ENCODE peak calls at places on chromosomes 13 and 19, in ten cellular contexts. R, Z, U, M, N, W, I, P, T and A are unnamed samples.

GRCh38 chr19:41111296-41111695 is 2.9 kb upstream of the CYP2F1 start:
- DNase-seq in N (no peak), W (no peak), U (no peak), P (no peak), I (no peak), M (no peak), R (no peak), T (no peak), Z (no peak), A (no peak)

GRCh38 chr13:49411353-49411752 is 32.5 kb downstream of the CAB39L start:
- DNase-seq in N (no peak), T (no peak), R (no peak), P (no peak), U (no peak), W (no peak), Z (no peak), I (no peak), M (no peak), A (no peak)

GRCh38 chr19:12782424-12783225 is 7.3 kb upstream of the HOOK2 start:
- DNase-seq in R (peak), M (peak), P (no peak), W (peak), T (peak), Z (no peak), U (peak), N (peak), I (peak), A (peak)

GRCh38 chr13:111021270-111021669 is 93.8 kb upstream of the ARHGEF7 start:
- DNase-seq in N (no peak), M (no peak), T (no peak), Z (no peak), U (no peak), I (no peak), R (no peak), P (no peak), W (no peak), A (no peak)

GRCh38 chr19:9917322-9917721 is 19.0 kb downstream of the OLFM2 start:
- DNase-seq in I (peak), U (no peak), N (peak), P (no peak), T (no peak), R (no peak), W (peak), M (no peak), Z (no peak), A (no peak)

GRCh38 chr19:3513198-3514140 is 7.4 kb downstream of the FZR1 start:
- DNase-seq in N (no peak), U (no peak), R (no peak), P (no peak), W (no peak), T (peak), M (no peak), Z (no peak), I (peak), A (no peak)

GRCh38 chr13:36282818-36283432 is 14.7 kb downstream of the CCDC169 start:
- DNase-seq in P (no peak), N (no peak), I (no peak), W (peak), R (no peak), T (no peak), Z (no peak), M (no peak), U (no peak), A (no peak)

GRCh38 chr13:101751488-101751887 is 299.0 kb downstream of the ITGBL1 start:
- DNase-seq in M (no peak), I (no peak), T (no peak), Z (peak), U (no peak), P (peak), N (no peak), W (peak), R (no peak), A (no peak)

GRCh38 chr19:42362891-42363440 is 27.1 kb downstream of the CNFN start:
- DNase-seq in M (no peak), R (no peak), Z (no peak), U (no peak), W (no peak), T (no peak), P (no peak), I (no peak), N (no peak), A (no peak)

GRCh38 chr13:41122838-41123237 is 9.8 kb downstream of the KBTBD6 start:
- DNase-seq in N (no peak), W (no peak), I (no peak), U (no peak), R (no peak), M (no peak), P (no peak), T (no peak), Z (no peak), A (no peak)

GRCh38 chr13:41117859-41118258 is 14.7 kb downstream of the KBTBD6 start:
- DNase-seq in Z (no peak), P (no peak), R (no peak), N (no peak), I (no peak), M (no peak), W (no peak), U (no peak), T (no peak), A (no peak)
- TF ChIP-seq CTCF in Z (no peak), P (no peak), R (no peak), N (no peak), I (no peak), M (no peak), W (no peak), U (no peak), T (no peak), A (no peak)

GRCh38 chr19:32336259-32337111 is 8.9 kb upstream of the ZNF507 start:
- DNase-seq in T (peak), N (no peak), Z (no peak), I (no peak), P (no peak), R (no peak), U (no peak), W (peak), M (no peak), A (no peak)
- TF ChIP-seq CTCF in T (peak), N (no peak), Z (no peak), I (no peak), P (peak), R (no peak), U (no peak), W (peak), M (no peak), A (no peak)

DNA sequence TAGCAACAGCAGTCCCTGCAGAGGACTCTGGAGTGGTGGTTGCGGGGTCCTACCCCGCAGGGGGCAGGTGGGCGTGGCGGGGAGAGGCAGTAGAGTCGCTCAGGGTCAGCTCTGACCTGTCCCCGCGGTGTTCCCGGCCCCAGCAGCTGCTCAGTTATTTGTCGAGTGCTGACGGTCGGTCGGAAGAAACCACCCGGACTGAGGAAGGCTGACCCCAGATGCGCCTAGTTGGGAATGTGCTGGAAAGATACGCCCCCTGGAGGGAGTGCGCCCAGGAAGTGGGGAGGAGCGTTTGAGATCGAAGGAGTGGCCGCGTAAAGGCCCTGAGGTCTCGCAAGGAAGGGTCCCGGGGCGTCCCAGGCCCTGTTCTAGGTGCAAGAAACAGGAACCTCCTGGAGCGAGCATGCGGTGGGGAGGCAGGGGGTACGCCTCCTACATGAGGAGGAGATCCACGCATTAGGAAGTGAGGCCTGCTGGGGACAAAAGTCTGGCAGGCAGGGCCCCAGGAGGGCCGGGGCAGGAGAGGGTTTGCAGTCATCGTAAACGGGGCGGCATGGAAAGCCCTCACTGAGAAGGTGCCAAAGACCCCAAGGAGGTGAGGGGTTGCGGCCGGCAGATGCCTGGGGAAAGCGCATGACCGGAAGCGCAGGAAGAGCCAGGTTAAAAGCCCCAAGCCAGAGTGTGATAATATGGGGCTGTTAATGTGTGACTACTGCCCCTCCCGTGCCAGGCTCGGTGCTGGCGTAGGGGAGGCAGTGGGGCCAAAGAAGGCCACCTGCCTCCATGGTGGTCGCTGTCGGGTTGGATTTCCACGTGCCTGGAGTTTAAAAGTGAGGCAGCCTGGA is 9.1 kb downstream of the CCDC8 start:
- DNase-seq in P (no peak), T (peak), Z (no peak), W (peak), M (peak), I (peak), U (peak), N (peak), R (peak), A (no peak)
- TF ChIP-seq CTCF in P (peak), T (peak), Z (peak), W (peak), M (peak), I (peak), U (no peak), N (no peak), R (peak), A (peak)

GRCh38 chr19:31676271-31677004 is 327.2 kb upstream of the TSHZ3 start:
- DNase-seq in I (no peak), T (no peak), M (no peak), W (peak), R (no peak), U (no peak), Z (no peak), P (no peak), N (peak), A (no peak)
- TF ChIP-seq CTCF in I (peak), T (peak), M (peak), W (peak), R (no peak), U (no peak), Z (no peak), P (no peak), N (peak), A (peak)

GRCh38 chr13:88144580-88144979 is 473.4 kb downstream of the SLITRK5 start:
- DNase-seq in U (no peak), M (no peak), P (no peak), N (no peak), Z (no peak), R (no peak), T (no peak), W (no peak), I (no peak), A (no peak)
- TF ChIP-seq CTCF in U (no peak), M (no peak), P (no peak), N (no peak), Z (no peak), R (no peak), T (no peak), W (no peak), I (no peak), A (no peak)

GRCh38 chr13:102771298-102772041 is 2.1 kb downstream of the TEX30 start:
- DNase-seq in R (no peak), N (no peak), T (no peak), P (no peak), Z (no peak), M (no peak), W (no peak), I (no peak), U (no peak), A (no peak)

GRCh38 chr13:102768914-102769313 is 4.7 kb downstream of the TEX30 start:
- DNase-seq in W (no peak), U (no peak), R (no peak), P (no peak), T (no peak), I (no peak), N (no peak), M (no peak), Z (no peak), A (no peak)

GRCh38 chr13:102772042-102772425 is 1.6 kb downstream of the TEX30 start:
- DNase-seq in P (no peak), Z (no peak), R (no peak), U (no peak), I (no peak), W (no peak), M (no peak), N (no peak), T (no peak), A (no peak)

GRCh38 chr13:102770435-102770834 is 3.2 kb downstream of the TEX30 start:
- DNase-seq in N (no peak), P (no peak), I (peak), Z (no peak), W (no peak), T (no peak), M (no peak), R (no peak), U (no peak), A (no peak)

GRCh38 chr13:102769679-102770078 is 3.9 kb downstream of the TEX30 start:
- DNase-seq in M (no peak), Z (no peak), U (no peak), R (no peak), P (no peak), W (no peak), N (no peak), T (no peak), I (no peak), A (no peak)
- TF ChIP-seq CTCF in M (no peak), Z (no peak), U (no peak), R (no peak), P (no peak), W (no peak), N (no peak), T (no peak), I (no peak), A (no peak)

DNA sequence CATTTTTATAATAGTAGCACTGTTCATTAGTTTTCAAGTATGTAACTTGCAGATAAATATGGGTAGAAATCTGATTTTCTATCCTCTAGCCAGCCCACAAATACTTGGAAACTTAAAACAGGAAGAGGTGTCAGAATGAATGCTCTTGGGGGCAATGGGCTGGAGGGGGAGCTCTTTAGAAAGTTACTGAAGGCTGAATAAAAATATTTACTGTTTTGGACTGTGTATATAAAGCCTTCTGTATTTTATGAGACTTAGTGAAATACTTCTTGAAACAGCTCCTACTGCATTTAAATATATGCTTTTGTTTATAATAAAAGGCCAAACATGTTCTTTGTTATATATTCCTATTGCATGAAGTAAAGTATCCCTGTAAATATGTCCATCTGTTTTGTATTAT is 138.8 kb downstream of the RGCC start:
- DNase-seq in R (no peak), N (no peak), T (no peak), U (no peak), Z (no peak), M (no peak), W (no peak), I (no peak), P (no peak), A (no peak)
- TF ChIP-seq CTCF in R (no peak), N (no peak), T (peak), U (no peak), Z (peak), M (no peak), W (peak), I (no peak), P (no peak), A (no peak)

DNA sequence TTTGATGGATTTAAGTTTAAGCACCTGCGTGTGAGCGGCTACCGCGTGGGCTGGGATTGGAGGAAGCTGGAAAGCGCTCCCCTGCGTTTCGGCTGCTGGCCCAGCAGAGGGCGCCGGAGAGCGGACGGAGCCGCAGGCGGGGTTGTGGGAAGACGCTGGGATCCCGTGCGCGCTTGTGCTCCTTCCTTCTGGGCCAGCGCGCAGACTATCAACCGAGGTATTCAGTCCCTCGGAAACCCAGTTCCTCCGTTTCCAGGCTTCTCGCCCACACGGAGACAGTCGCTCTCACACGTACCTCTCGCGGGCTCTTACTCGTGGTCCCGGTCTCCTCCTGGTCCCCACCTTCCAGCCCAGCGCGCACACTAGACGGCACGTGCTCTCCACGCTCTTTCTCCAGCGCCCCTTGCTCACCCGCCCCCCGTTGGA is 28.8 kb downstream of the EPN1 start:
- DNase-seq in T (no peak), U (peak), I (no peak), W (no peak), Z (no peak), M (no peak), N (peak), P (no peak), R (no peak), A (peak)
- TF ChIP-seq CTCF in T (peak), U (peak), I (peak), W (peak), Z (peak), M (peak), N (peak), P (peak), R (peak), A (peak)